ENCODE peak calls at places on chromosomes 12 and 14, in nine cellular contexts. K is EL, Q is NCI-H2171 treated with DMSO at 0.1 percent for 48 hours, C is aorta, V is NCI-H1436, J is breast epithelium, U is M059J, F is amygdala, D is frontal cortex. W is an unnamed sample.

GRCh38 chr14:71521736-71522135 is 410.5 kb upstream of the RGS6 start:
- DNase-seq in K (no peak), Q (no peak), C (no peak), V (no peak), J (no peak), U (peak), F (no peak), D (no peak), W (no peak)

GRCh38 chr12:115866909-115867525 is 410.5 kb downstream of the MED13L start:
- DNase-seq in K (no peak), Q (peak), C (no peak), V (no peak), J (no peak), U (peak), F (no peak), D (no peak), W (no peak)

GRCh38 chr12:30823140-30823669 is 68.5 kb upstream of the CAPRIN2 start:
- DNase-seq in K (no peak), Q (no peak), C (peak), V (no peak), J (peak), U (no peak), F (no peak), D (no peak), W (no peak)

GRCh38 chr14:28055008-28055407 is 711.6 kb upstream of the FOXG1 start:
- DNase-seq in K (no peak), Q (no peak), C (no peak), V (no peak), J (no peak), U (no peak), F (no peak), D (no peak), W (no peak)

GRCh38 chr14:74242055-74243042 is 3.1 kb downstream of the VSX2 start:
- DNase-seq in K (no peak), Q (no peak), C (no peak), V (no peak), J (no peak), U (no peak), F (no peak), D (no peak), W (no peak)

GRCh38 chr14:68775614-68776126 is 17.2 kb downstream of the ZFP36L1 start:
- DNase-seq in K (no peak), Q (no peak), C (peak), V (no peak), J (no peak), U (peak), F (no peak), D (no peak), W (no peak)

GRCh38 chr12:77160931-77161330 is 95.6 kb upstream of the E2F7 start:
- DNase-seq in K (no peak), Q (no peak), C (no peak), V (no peak), J (no peak), U (no peak), F (no peak), D (no peak), W (no peak)

GRCh38 chr12:66189476-66189823 is 436 bp downstream of the IRAK3 start:
- DNase-seq in K (no peak), Q (no peak), C (no peak), V (no peak), J (no peak), U (no peak), F (no peak), D (no peak), W (no peak)

GRCh38 chr12:125944446-125944845 is 879.2 kb downstream of the AACS start:
- DNase-seq in K (no peak), Q (no peak), C (no peak), V (no peak), J (no peak), U (no peak), F (no peak), D (no peak), W (peak)

GRCh38 chr12:6615802-6616201 is 8.6 kb upstream of the CHD4 start:
- DNase-seq in K (no peak), Q (no peak), C (no peak), V (no peak), J (no peak), U (no peak), F (no peak), D (no peak), W (no peak)

GRCh38 chr12:54033980-54034783 is 1.3 kb downstream of the HOXC5 start:
- DNase-seq in K (no peak), Q (no peak), C (no peak), V (no peak), J (no peak), U (no peak), F (no peak), D (no peak), W (no peak)

GRCh38 chr12:75389061-75389460 is 1.8 kb upstream of the GLIPR1L2 start:
- DNase-seq in K (peak), Q (no peak), C (no peak), V (no peak), J (no peak), U (peak), F (no peak), D (no peak), W (peak)

GRCh38 chr12:132138941-132139871 is 4.9 kb downstream of the DDX51 start:
- DNase-seq in K (no peak), Q (no peak), C (no peak), V (no peak), J (peak), U (no peak), F (no peak), D (no peak), W (no peak)

GRCh38 chr14:105307052-105307727 is 6.4 kb upstream of the BRF1 start:
- DNase-seq in K (no peak), Q (no peak), C (no peak), V (no peak), J (no peak), U (no peak), F (no peak), D (no peak), W (no peak)

GRCh38 chr12:103312742-103313354 is 182.9 kb downstream of the C12orf42 start:
- DNase-seq in K (no peak), Q (no peak), C (no peak), V (no peak), J (no peak), U (no peak), F (no peak), D (no peak), W (no peak)

GRCh38 chr14:93231129-93231979 is 24.3 kb downstream of the UBR7 start:
- DNase-seq in K (peak), Q (peak), C (peak), V (peak), J (no peak), U (peak), F (peak), D (peak), W (no peak)

W was measured in MCF 10A.